ENCODE peak calls at places on chromosomes 16 and 17, in six cellular contexts. O is esophagus squamous epithelium; I is ascending aorta; K is stomach; R is CD8-positive, alpha-beta T cell; T is Panc1. W is an unnamed sample.

GRCh38 chr17:16456770-16457316 is 35.1 kb downstream of the LRRC75A start:
- DNase-seq in O (no peak), I (no peak), K (no peak), R (no peak), T (no peak), W (no peak)

GRCh38 chr17:70772761-70773160 is 603.4 kb downstream of the KCNJ2 start:
- DNase-seq in O (no peak), I (no peak), K (no peak), R (no peak), T (no peak), W (no peak)

GRCh38 chr17:42312285-42313130 is 24.2 kb downstream of the STAT5A start:
- DNase-seq in O (no peak), I (no peak), K (peak; percentile 80), R (peak; percentile 79), T (no peak), W (peak; percentile 71)

GRCh38 chr16:861446-861845 is 60.9 kb upstream of the GNG13 start:
- DNase-seq in O (no peak), I (no peak), K (no peak), R (no peak), T (no peak), W (no peak)

GRCh38 chr17:81335388-81336157 is 40.5 kb upstream of the SLC38A10 start:
- DNase-seq in O (no peak), I (no peak), K (no peak), R (no peak), T (no peak), W (no peak)

GRCh38 chr17:40112718-40113109 is 9.1 kb upstream of the MSL1 start:
- DNase-seq in O (no peak), I (no peak), K (no peak), R (no peak), T (no peak), W (no peak)

GRCh38 chr17:21199311-21199710 is 14.7 kb downstream of the TMEM11 start:
- DNase-seq in O (no peak), I (no peak), K (no peak), R (no peak), T (no peak), W (no peak)

GRCh38 chr16:70252355-70252988 is 732 bp upstream of the EXOSC6 start:
- DNase-seq in O (no peak), I (no peak), K (no peak), R (no peak), T (no peak), W (no peak)

GRCh38 chr17:71828182-71828596 is 292.6 kb upstream of the SOX9 start:
- DNase-seq in O (no peak), I (no peak), K (no peak), R (no peak), T (no peak), W (no peak)

GRCh38 chr17:45052052-45052772 is 780 bp upstream of the DCAKD start:
- DNase-seq in O (no peak), I (no peak), K (peak; percentile 53), R (peak; percentile 34), T (no peak), W (peak; percentile 75)

GRCh38 chr17:3885970-3886369 is 6.9 kb downstream of the CAMKK1 start:
- DNase-seq in O (no peak), I (no peak), K (no peak), R (no peak), T (no peak), W (no peak)

GRCh38 chr17:61495161-61495857 is 43.1 kb downstream of the TBX4 start:
- DNase-seq in O (no peak), I (no peak), K (no peak), R (no peak), T (no peak), W (no peak)

GRCh38 chr17:74055508-74056160 is 147.8 kb upstream of the RPL38 start:
- DNase-seq in O (no peak), I (no peak), K (no peak), R (no peak), T (no peak), W (no peak)

GRCh38 chr16:85553436-85554113 is 59.5 kb upstream of the GSE1 start:
- DNase-seq in O (no peak), I (no peak), K (peak; percentile 79), R (peak; percentile 57), T (no peak), W (peak; percentile 49)

GRCh38 chr17:71799657-71800056 is 321.2 kb upstream of the SOX9 start:
- DNase-seq in O (no peak), I (no peak), K (no peak), R (no peak), T (no peak), W (no peak)

GRCh38 chr17:74474043-74474792 is 7.8 kb downstream of the CD300A start:
- DNase-seq in O (no peak), I (no peak), K (no peak), R (peak; percentile 46), T (no peak), W (no peak)

GRCh38 chr16:57472665-57473060 is 10.2 kb downstream of the POLR2C start:
- DNase-seq in O (no peak), I (no peak), K (no peak), R (no peak), T (no peak), W (no peak)

GRCh38 chr17:72502111-72502939 is 381.5 kb downstream of the SOX9 start:
- DNase-seq in O (no peak), I (no peak), K (peak; percentile 70), R (no peak), T (no peak), W (no peak)

DNA sequence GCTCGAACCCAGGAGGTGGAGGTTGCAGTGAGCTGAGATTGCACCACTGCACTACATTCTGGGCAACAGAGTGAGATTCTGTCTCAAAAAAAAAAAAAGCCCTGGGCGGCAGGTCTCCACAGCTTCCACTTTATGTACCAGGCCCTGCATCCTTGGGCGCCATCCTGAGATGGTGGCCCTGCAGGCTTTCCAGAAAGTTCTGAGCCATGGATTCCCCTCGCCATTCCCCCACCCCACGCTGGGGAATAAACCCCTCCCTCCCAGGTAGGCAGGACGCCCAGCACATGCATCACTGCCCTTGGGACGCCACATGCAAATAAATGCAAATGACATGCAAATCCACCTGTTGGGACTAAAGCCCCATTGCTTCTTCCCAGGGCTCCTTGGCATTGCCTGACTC is 13.8 kb upstream of the ZNF469 start:
- DNase-seq in O (no peak), I (no peak), K (no peak), R (no peak), T (no peak), W (no peak)
- H3K9me3 ChIP-seq in O (no peaks in the 10 kb centered on the region), I (no peaks in the 10 kb centered on the region), K (no peaks in the 10 kb centered on the region), R (no peaks in the 10 kb centered on the region), T (no peaks in the 10 kb centered on the region), W (no peaks in the 10 kb centered on the region)

GRCh38 chr17:26792486-26792885 is 501.4 kb upstream of the WSB1 start:
- DNase-seq in O (no peak), I (no peak), K (no peak), R (no peak), T (peak; percentile 30), W (no peak)
- H3K9me3 ChIP-seq in O (peaks cover 54% of the 10 kb centered on the region), I (peaks cover 9% of the 10 kb centered on the region), K (peaks cover 100% of the 10 kb centered on the region), R (no peaks in the 10 kb centered on the region), T (no peaks in the 10 kb centered on the region), W (peaks cover 32% of the 10 kb centered on the region)

DNA sequence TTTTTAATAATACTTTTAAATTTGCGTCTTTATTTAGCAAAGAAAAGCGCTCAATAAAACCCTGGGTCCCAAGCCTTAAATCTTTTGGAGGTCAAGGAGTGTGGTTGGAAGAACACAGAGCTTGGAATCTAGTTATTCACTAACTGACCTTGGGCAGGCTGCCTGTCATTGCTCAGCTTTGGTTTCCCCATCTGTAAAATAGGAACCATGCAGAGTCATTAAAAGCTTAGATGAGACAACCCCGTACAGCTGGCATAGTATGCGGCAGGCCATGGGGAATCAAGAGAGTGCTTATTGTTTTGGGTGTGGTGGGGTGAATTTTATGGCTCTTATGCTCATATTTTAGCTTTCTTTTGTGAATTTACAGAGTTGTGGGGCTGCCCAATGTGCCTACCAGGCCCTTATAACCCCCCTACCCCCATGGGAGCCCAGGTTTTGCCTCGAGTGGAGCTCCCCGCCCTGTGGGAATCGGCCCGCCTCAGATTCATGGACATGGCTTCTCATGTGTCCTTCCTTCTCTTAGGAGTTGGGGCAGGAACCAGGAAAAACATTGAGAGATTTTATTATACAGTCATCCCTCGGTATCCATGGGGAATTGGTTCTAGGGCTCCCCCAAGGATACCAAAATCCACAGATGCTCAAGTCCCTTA is 113.5 kb downstream of the CLEC16A start:
- DNase-seq in O (no peak), I (no peak), K (no peak), R (no peak), T (no peak), W (no peak)
- H3K9me3 ChIP-seq in O (no peaks in the 10 kb centered on the region), I (no peaks in the 10 kb centered on the region), K (no peaks in the 10 kb centered on the region), R (no peaks in the 10 kb centered on the region), T (no peaks in the 10 kb centered on the region), W (no peaks in the 10 kb centered on the region)

GRCh38 chr17:75632863-75633483 is at the start of gene SMIM5:
- DNase-seq in O (peak; percentile 25), I (peak; percentile 75), K (peak; percentile 89), R (peak; percentile 88), T (peak; percentile 35), W (peak; percentile 76)

GRCh38 chr17:75632428-75632827 is 806 bp upstream of the SMIM5 start:
- DNase-seq in O (no peak), I (no peak), K (no peak), R (no peak), T (no peak), W (no peak)

GRCh38 chr17:75629157-75629556 is 4.1 kb upstream of the SMIM5 start:
- DNase-seq in O (no peak), I (no peak), K (no peak), R (no peak), T (no peak), W (no peak)

GRCh38 chr17:75630071-75630917 is 2.9 kb upstream of the SMIM5 start:
- DNase-seq in O (no peak), I (no peak), K (no peak), R (no peak), T (no peak), W (no peak)

DNA sequence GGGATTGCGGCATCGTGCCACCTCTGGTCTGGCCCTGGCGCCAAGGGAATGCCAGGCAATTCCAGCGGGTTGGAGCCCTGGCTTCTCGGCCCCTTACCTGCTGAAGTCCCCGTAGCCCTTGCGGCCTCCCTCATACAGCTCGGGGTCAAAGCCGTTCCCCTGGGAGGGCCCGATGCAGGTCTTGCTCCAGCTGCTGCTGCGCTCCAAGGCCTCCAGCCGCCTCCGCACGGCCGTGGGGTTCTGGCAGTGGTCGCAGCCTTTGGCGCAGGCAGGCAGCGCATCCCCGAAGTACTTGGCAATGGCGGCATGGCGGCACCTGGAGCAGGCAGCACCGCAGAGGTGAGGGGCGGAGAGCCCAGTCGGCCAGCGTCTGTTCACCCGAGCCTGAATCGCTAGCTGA is 1.9 kb upstream of the SMIM5 start:
- DNase-seq in O (no peak), I (no peak), K (no peak), R (no peak), T (no peak), W (no peak)
- H3K9me3 ChIP-seq in O (no peaks in the 10 kb centered on the region), I (no peaks in the 10 kb centered on the region), K (no peaks in the 10 kb centered on the region), R (no peaks in the 10 kb centered on the region), T (no peaks in the 10 kb centered on the region), W (no peaks in the 10 kb centered on the region)

GRCh38 chr16:83810906-83811305 is 3.1 kb downstream of the HSBP1 start:
- DNase-seq in O (no peak), I (no peak), K (no peak), R (no peak), T (no peak), W (no peak)
- H3K9me3 ChIP-seq in O (no peaks in the 10 kb centered on the region), I (no peaks in the 10 kb centered on the region), K (no peaks in the 10 kb centered on the region), R (no peaks in the 10 kb centered on the region), T (no peaks in the 10 kb centered on the region), W (no peaks in the 10 kb centered on the region)

W was measured in CD4-positive, alpha-beta memory T cell.